ENCODE peak calls at places on chromosomes 3 and 15, in four cellular contexts. One of them, this sample, is unnamed.

GRCh38 chr3:62145086-62145757 is 228.1 kb downstream of the FEZF2 start:
- DNase-seq in uterus: no peak
- DNase-seq in MM.1S: no peak
- DNase-seq in stomach: no peak
- DNase-seq in this sample: no peak

GRCh38 chr3:157499342-157499963 is 3.8 kb downstream of the VEPH1 start:
- DNase-seq in uterus: no peak
- DNase-seq in MM.1S: peak; percentile 85
- DNase-seq in stomach: peak; percentile 73
- DNase-seq in this sample: peak; percentile 91

GRCh38 chr3:156017636-156018035 is 102.7 kb upstream of the KCNAB1 start:
- DNase-seq in uterus: no peak
- DNase-seq in MM.1S: no peak
- DNase-seq in stomach: no peak
- DNase-seq in this sample: no peak

GRCh38 chr15:29925227-29926082 is 103.2 kb upstream of the TJP1 start:
- DNase-seq in uterus: peak; percentile 54
- DNase-seq in MM.1S: peak; percentile 11
- DNase-seq in stomach: peak; percentile 38
- DNase-seq in this sample: peak; percentile 83

GRCh38 chr3:4416961-4417360 is 50.1 kb downstream of the SUMF1 start:
- DNase-seq in uterus: peak; percentile 43
- DNase-seq in MM.1S: no peak
- DNase-seq in stomach: no peak
- DNase-seq in this sample: no peak

GRCh38 chr15:38536201-38536676 is 28.4 kb downstream of the RASGRP1 start:
- DNase-seq in uterus: peak; percentile 44
- DNase-seq in MM.1S: no peak
- DNase-seq in stomach: peak; percentile 31
- DNase-seq in this sample: peak; percentile 87

GRCh38 chr3:142022381-142022780 is 127.0 kb downstream of the TFDP2 start:
- DNase-seq in uterus: no peak
- DNase-seq in MM.1S: peak; percentile 15
- DNase-seq in stomach: no peak
- DNase-seq in this sample: no peak

GRCh38 chr15:41610048-41610447 is 50.2 kb upstream of the MGA start:
- DNase-seq in uterus: no peak
- DNase-seq in MM.1S: no peak
- DNase-seq in stomach: no peak
- DNase-seq in this sample: no peak

GRCh38 chr3:54853573-54854404 is 74.1 kb downstream of the LRTM1 start:
- DNase-seq in uterus: peak; percentile 65
- DNase-seq in MM.1S: peak; percentile 40
- DNase-seq in stomach: peak; percentile 72
- DNase-seq in this sample: peak; percentile 92

GRCh38 chr3:111749171-111750170 is 109.6 kb upstream of the PHLDB2 start:
- DNase-seq in uterus: no peak
- DNase-seq in MM.1S: no peak
- DNase-seq in stomach: no peak
- DNase-seq in this sample: no peak

GRCh38 chr15:69979269-69979668 is 118.4 kb downstream of the TLE3 start:
- DNase-seq in uterus: no peak
- DNase-seq in MM.1S: peak; percentile 75
- DNase-seq in stomach: no peak
- DNase-seq in this sample: no peak

GRCh38 chr15:24745276-24745675 is 69.7 kb downstream of the NPAP1 start:
- DNase-seq in uterus: no peak
- DNase-seq in MM.1S: no peak
- DNase-seq in stomach: no peak
- DNase-seq in this sample: no peak

GRCh38 chr3:140420621-140421357 is 257.1 kb upstream of the TRIM42 start:
- DNase-seq in uterus: no peak
- DNase-seq in MM.1S: no peak
- DNase-seq in stomach: no peak
- DNase-seq in this sample: no peak

GRCh38 chr3:79424811-79425210 is 343.0 kb downstream of the ROBO1 start:
- DNase-seq in uterus: no peak
- DNase-seq in MM.1S: no peak
- DNase-seq in stomach: no peak
- DNase-seq in this sample: no peak

GRCh38 chr3:135083756-135084155 is 288.7 kb downstream of the EPHB1 start:
- DNase-seq in uterus: no peak
- DNase-seq in MM.1S: no peak
- DNase-seq in stomach: no peak
- DNase-seq in this sample: no peak

GRCh38 chr3:190301591-190301990 is 20.7 kb downstream of the CLDN1 start:
- DNase-seq in uterus: no peak
- DNase-seq in MM.1S: no peak
- DNase-seq in stomach: no peak
- DNase-seq in this sample: no peak

GRCh38 chr3:35665390-35666055 is 26.2 kb downstream of the ARPP21 start:
- DNase-seq in uterus: no peak
- DNase-seq in MM.1S: no peak
- DNase-seq in stomach: no peak
- DNase-seq in this sample: no peak

GRCh38 chr3:170330366-170330765 is 27.1 kb upstream of the SKIL start:
- DNase-seq in uterus: no peak
- DNase-seq in MM.1S: no peak
- DNase-seq in stomach: peak; percentile 61
- DNase-seq in this sample: no peak

GRCh38 chr3:160956785-160957184 is 148.4 kb downstream of the B3GALNT1 start:
- DNase-seq in uterus: no peak
- DNase-seq in MM.1S: peak; percentile 39
- DNase-seq in stomach: no peak
- DNase-seq in this sample: no peak

GRCh38 chr15:35181538-35181937 is 96.4 kb upstream of the NANOGP8 start:
- DNase-seq in uterus: no peak
- DNase-seq in MM.1S: no peak
- DNase-seq in stomach: no peak
- DNase-seq in this sample: no peak

GRCh38 chr3:19960670-19961069 is 13.8 kb downstream of the RAB5A start:
- DNase-seq in uterus: no peak
- DNase-seq in MM.1S: no peak
- DNase-seq in stomach: no peak
- DNase-seq in this sample: no peak

GRCh38 chr15:92655178-92655995 is at the start of gene FAM174B:
- DNase-seq in uterus: no peak
- DNase-seq in MM.1S: peak; percentile 76
- DNase-seq in stomach: peak; percentile 69
- DNase-seq in this sample: no peak

GRCh38 chr15:80780416-80781221 is 1.4 kb downstream of the CEMIP start:
- DNase-seq in uterus: peak; percentile 33
- DNase-seq in MM.1S: no peak
- DNase-seq in stomach: peak; percentile 48
- DNase-seq in this sample: peak; percentile 84

GRCh38 chr15:48730506-48730905 is 80.4 kb downstream of the CEP152 start:
- DNase-seq in uterus: no peak
- DNase-seq in MM.1S: no peak
- DNase-seq in stomach: no peak
- DNase-seq in this sample: no peak

GRCh38 chr3:184486614-184487013 is 75.0 kb upstream of the EPHB3 start:
- DNase-seq in uterus: no peak
- DNase-seq in MM.1S: no peak
- DNase-seq in stomach: no peak
- DNase-seq in this sample: no peak

GRCh38 chr3:172561894-172562664 is 38.8 kb upstream of the TNFSF10 start:
- DNase-seq in uterus: no peak
- DNase-seq in MM.1S: no peak
- DNase-seq in stomach: no peak
- DNase-seq in this sample: no peak

GRCh38 chr3:37546876-37547275 is 314.8 kb upstream of the CTDSPL start:
- DNase-seq in uterus: no peak
- DNase-seq in MM.1S: no peak
- DNase-seq in stomach: no peak
- DNase-seq in this sample: no peak

GRCh38 chr3:40073310-40074007 is 236.0 kb upstream of the EIF1B start:
- DNase-seq in uterus: no peak
- DNase-seq in MM.1S: no peak
- DNase-seq in stomach: no peak
- DNase-seq in this sample: no peak

GRCh38 chr15:98412852-98413251 is 235.5 kb upstream of the IGF1R start:
- DNase-seq in uterus: no peak
- DNase-seq in MM.1S: no peak
- DNase-seq in stomach: no peak
- DNase-seq in this sample: no peak

GRCh38 chr15:77168616-77169015 is 97.7 kb upstream of the TSPAN3 start:
- DNase-seq in uterus: no peak
- DNase-seq in MM.1S: no peak
- DNase-seq in stomach: no peak
- DNase-seq in this sample: no peak

GRCh38 chr3:177343122-177343521 is 145.8 kb upstream of the TBL1XR1 start:
- DNase-seq in uterus: no peak
- DNase-seq in MM.1S: no peak
- DNase-seq in stomach: no peak
- DNase-seq in this sample: no peak

GRCh38 chr3:179028408-179028807 is 43.2 kb downstream of the ZMAT3 start:
- DNase-seq in uterus: no peak
- DNase-seq in MM.1S: no peak
- DNase-seq in stomach: no peak
- DNase-seq in this sample: no peak

GRCh38 chr3:158747417-158747816 is 15.2 kb upstream of the RARRES1 start:
- DNase-seq in uterus: no peak
- DNase-seq in MM.1S: no peak
- DNase-seq in stomach: no peak
- DNase-seq in this sample: no peak

GRCh38 chr15:38454687-38455071 is 752 bp downstream of the FAM98B start:
- DNase-seq in uterus: no peak
- DNase-seq in MM.1S: no peak
- DNase-seq in stomach: no peak
- DNase-seq in this sample: no peak

GRCh38 chr3:116083686-116084085 is 361.6 kb downstream of the LSAMP start:
- DNase-seq in uterus: no peak
- DNase-seq in MM.1S: no peak
- DNase-seq in stomach: no peak
- DNase-seq in this sample: no peak

GRCh38 chr3:108818404-108818803 is 4.2 kb upstream of the TRAT1 start:
- DNase-seq in uterus: no peak
- DNase-seq in MM.1S: peak; percentile 86
- DNase-seq in stomach: peak; percentile 28
- DNase-seq in this sample: no peak

GRCh38 chr15:69193948-69194827 is 33.8 kb downstream of the GLCE start:
- DNase-seq in uterus: no peak
- DNase-seq in MM.1S: no peak
- DNase-seq in stomach: no peak
- DNase-seq in this sample: no peak

GRCh38 chr3:141094851-141095545 is 43.9 kb downstream of the SPSB4 start:
- DNase-seq in uterus: peak; percentile 62
- DNase-seq in MM.1S: no peak
- DNase-seq in stomach: no peak
- DNase-seq in this sample: no peak

DNA sequence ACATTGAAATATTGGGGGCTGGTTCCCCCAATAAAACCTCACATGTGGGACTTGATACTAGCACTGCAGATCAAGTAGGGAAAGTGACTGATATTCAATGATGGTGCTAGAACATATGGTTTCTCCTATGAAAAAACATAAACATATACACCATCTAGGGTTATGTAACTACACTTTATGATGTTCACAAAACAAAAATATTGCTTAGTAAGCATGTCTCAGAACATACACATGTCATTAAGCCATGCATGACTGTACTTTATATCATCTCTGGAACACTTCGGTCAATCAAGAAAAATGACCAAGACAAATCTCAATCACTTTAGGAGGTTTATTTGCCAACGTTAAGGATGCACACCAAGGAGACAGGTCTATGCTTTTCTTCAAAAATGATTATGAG is 57.4 kb downstream of the ZNF717 start:
- DNase-seq in uterus: no peak
- DNase-seq in MM.1S: no peak
- DNase-seq in stomach: no peak
- DNase-seq in this sample: no peak
- H3K9me3 ChIP-seq in uterus: peaks cover 45% of the 10 kb centered on the region
- H3K9me3 ChIP-seq in MM.1S: no peaks in the 10 kb centered on the region
- H3K9me3 ChIP-seq in stomach: peaks cover 100% of the 10 kb centered on the region
- H3K9me3 ChIP-seq in this sample: peaks cover 34% of the 10 kb centered on the region

GRCh38 chr3:188322135-188322892 is 168.4 kb downstream of the LPP start:
- DNase-seq in uterus: no peak
- DNase-seq in MM.1S: no peak
- DNase-seq in stomach: no peak
- DNase-seq in this sample: no peak

GRCh38 chr3:188319569-188319968 is 165.6 kb downstream of the LPP start:
- DNase-seq in uterus: no peak
- DNase-seq in MM.1S: no peak
- DNase-seq in stomach: no peak
- DNase-seq in this sample: no peak

GRCh38 chr3:188320757-188321156 is 166.8 kb downstream of the LPP start:
- DNase-seq in uterus: no peak
- DNase-seq in MM.1S: no peak
- DNase-seq in stomach: no peak
- DNase-seq in this sample: no peak

GRCh38 chr3:188323067-188323842 is 169.3 kb downstream of the LPP start:
- DNase-seq in uterus: no peak
- DNase-seq in MM.1S: no peak
- DNase-seq in stomach: no peak
- DNase-seq in this sample: no peak

DNA sequence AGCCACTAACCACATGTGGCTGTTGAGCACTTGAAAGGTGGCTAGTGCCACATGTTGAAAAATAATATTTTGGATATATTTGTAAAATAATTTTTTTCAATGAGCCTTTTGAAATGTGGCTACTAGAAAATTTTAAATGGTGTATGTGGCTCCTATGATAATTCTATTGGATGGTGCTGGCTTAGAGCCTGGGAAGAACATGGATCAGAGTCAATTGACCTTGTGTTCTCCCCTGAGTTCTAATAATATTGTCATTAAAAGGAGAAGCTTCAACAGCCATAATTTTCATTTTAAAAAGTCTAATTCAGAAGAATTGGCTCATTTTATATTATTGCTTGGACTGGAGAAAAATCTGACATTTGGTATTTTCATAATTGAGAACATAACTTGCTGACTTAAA is 167.3 kb downstream of the LPP start:
- DNase-seq in uterus: no peak
- DNase-seq in MM.1S: no peak
- DNase-seq in stomach: no peak
- DNase-seq in this sample: no peak
- H3K4me1 ChIP-seq in uterus: no peaks in the 10 kb centered on the region
- H3K4me1 ChIP-seq in MM.1S: no peaks in the 10 kb centered on the region
- H3K4me1 ChIP-seq in stomach: no peaks in the 10 kb centered on the region
- H3K4me1 ChIP-seq in this sample: no peaks in the 10 kb centered on the region

GRCh38 chr3:67486883-67487282 is 167.5 kb downstream of the SUCLG2 start:
- DNase-seq in uterus: no peak
- DNase-seq in MM.1S: no peak
- DNase-seq in stomach: no peak
- DNase-seq in this sample: no peak
- H3K9me3 ChIP-seq in uterus: no peaks in the 10 kb centered on the region
- H3K9me3 ChIP-seq in MM.1S: no peaks in the 10 kb centered on the region
- H3K9me3 ChIP-seq in stomach: no peaks in the 10 kb centered on the region
- H3K9me3 ChIP-seq in this sample: no peaks in the 10 kb centered on the region

GRCh38 chr15:74396146-74396438 is 28.6 kb upstream of the CYP11A1 start:
- DNase-seq in uterus: no peak
- DNase-seq in MM.1S: no peak
- DNase-seq in stomach: no peak
- DNase-seq in this sample: no peak
- H3K4me1 ChIP-seq in uterus: no peaks in the 10 kb centered on the region
- H3K4me1 ChIP-seq in MM.1S: peaks cover 32% of the 10 kb centered on the region
- H3K4me1 ChIP-seq in stomach: peaks cover 9% of the 10 kb centered on the region
- H3K4me1 ChIP-seq in this sample: no peaks in the 10 kb centered on the region